ENCODE peak calls at places on chromosome 4, in five cellular contexts. O is GM23338, S is GM04504, I is choroid plexus epithelial cell, V is hepatic stellate cell. J is an unnamed sample.
A peak's percentile ranks its signal among the peaks of the same experiment; 100 is the strongest.

GRCh38 chr4:76620723-76621463 is 185.9 kb downstream of the SHROOM3 start:
- DNase-seq in S (no peak), O (no peak), I (no peak), V (no peak), J (no peak)

GRCh38 chr4:168124008-168124641 is 31.8 kb downstream of the ANXA10 start:
- DNase-seq in O (no peak), S (no peak), V (peak; percentile 12), I (peak; percentile 58), J (no peak)

GRCh38 chr4:138401330-138401729 is 159.2 kb upstream of the SLC7A11 start:
- DNase-seq in S (no peak), O (no peak), V (no peak), I (peak; percentile 54), J (no peak)

GRCh38 chr4:83890816-83891215 is 354.9 kb downstream of the GPAT3 start:
- DNase-seq in I (peak; percentile 8), O (no peak), S (no peak), V (no peak), J (no peak)

GRCh38 chr4:145852256-145852839 is 86.3 kb downstream of the ZNF827 start:
- DNase-seq in I (peak; percentile 35), V (no peak), O (no peak), S (no peak), J (no peak)

GRCh38 chr4:98748609-98749008 is 90.2 kb upstream of the TSPAN5 start:
- DNase-seq in V (no peak), S (no peak), O (no peak), I (no peak), J (no peak)

GRCh38 chr4:62407534-62407933 is 1207.4 kb downstream of the ADGRL3 start:
- DNase-seq in V (no peak), O (no peak), I (no peak), S (no peak), J (no peak)

GRCh38 chr4:169604131-169604900 is 8.1 kb downstream of the NEK1 start:
- DNase-seq in O (no peak), I (peak; percentile 88), S (no peak), V (peak; percentile 77), J (no peak)

GRCh38 chr4:137531951-137532868 is at the start of gene PCDH18:
- DNase-seq in S (peak; percentile 97), V (peak; percentile 58), I (peak; percentile 99), O (peak; percentile 93), J (peak; percentile 2)

GRCh38 chr4:139951051-139951450 is 202.9 kb downstream of the MAML3 start:
- DNase-seq in I (peak; percentile 66), O (no peak), V (peak; percentile 27), S (no peak), J (no peak)

GRCh38 chr4:158958489-158959270 is 144.2 kb upstream of the RAPGEF2 start:
- DNase-seq in I (peak; percentile 19), O (no peak), V (no peak), S (no peak), J (no peak)

GRCh38 chr4:85409251-85409650 is 65.7 kb upstream of the ARHGAP24 start:
- DNase-seq in V (no peak), I (peak; percentile 16), O (peak; percentile 6), S (no peak), J (no peak)

GRCh38 chr4:38529189-38530115 is 134.5 kb upstream of the KLF3 start:
- DNase-seq in S (no peak), V (no peak), I (no peak), O (peak; percentile 8), J (peak; percentile 76)

GRCh38 chr4:156303708-156304107 is 350.0 kb upstream of the CTSO start:
- DNase-seq in V (no peak), I (no peak), S (no peak), O (no peak), J (no peak)

GRCh38 chr4:112516401-112517066 is 554 bp upstream of the NEUROG2 start:
- DNase-seq in I (no peak), V (no peak), S (no peak), O (peak; percentile 85), J (no peak)

GRCh38 chr4:18518098-18518497 is 496.5 kb upstream of the LCORL start:
- DNase-seq in I (no peak), S (no peak), V (no peak), O (peak; percentile 51), J (no peak)

GRCh38 chr4:30362436-30362835 is 357.7 kb upstream of the PCDH7 start:
- DNase-seq in O (no peak), S (no peak), I (no peak), V (no peak), J (no peak)

GRCh38 chr4:78560296-78560963 is 8.9 kb downstream of the ANXA3 start:
- DNase-seq in S (peak; percentile 35), V (peak; percentile 43), O (no peak), I (peak; percentile 84), J (no peak)

J was measured in GM12864.